ENCODE peak calls at places on chromosomes 11 and 22, in six cellular contexts. One of them, this sample, is unnamed.
A peak's percentile ranks its signal among the peaks of the same experiment; 100 is the strongest.

GRCh38 chr11:86896486-86896885 is 58.7 kb downstream of the FZD4 start:
- DNase-seq in tibial nerve: no peak
- DNase-seq in left ventricle myocardium inferior: no peak
- DNase-seq in K562: no peak
- DNase-seq in GM12878: no peak
- DNase-seq in suprapubic skin: no peak
- DNase-seq in this sample: no peak

GRCh38 chr11:8839306-8839956 is 71.6 kb upstream of the AKIP1 start:
- DNase-seq in K562: no peak
- DNase-seq in GM12878: no peak
- DNase-seq in suprapubic skin: no peak
- DNase-seq in left ventricle myocardium inferior: no peak
- DNase-seq in tibial nerve: no peak
- DNase-seq in this sample: no peak

GRCh38 chr22:43996170-43996980 is 27.7 kb upstream of the PARVB start:
- DNase-seq in tibial nerve: peak; percentile 23
- DNase-seq in K562: no peak
- DNase-seq in GM12878: peak; percentile 30
- DNase-seq in left ventricle myocardium inferior: peak; percentile 69
- DNase-seq in suprapubic skin: no peak
- DNase-seq in this sample: no peak

GRCh38 chr22:22578702-22579424 is 19.8 kb upstream of the PRAME start:
- DNase-seq in tibial nerve: peak; percentile 52
- DNase-seq in left ventricle myocardium inferior: peak; percentile 40
- DNase-seq in K562: peak; percentile 81
- DNase-seq in suprapubic skin: no peak
- DNase-seq in GM12878: no peak
- DNase-seq in this sample: no peak

GRCh38 chr22:24410110-24410856 is 17.1 kb upstream of the ADORA2A start:
- DNase-seq in GM12878: no peak
- DNase-seq in tibial nerve: no peak
- DNase-seq in left ventricle myocardium inferior: no peak
- DNase-seq in K562: no peak
- DNase-seq in suprapubic skin: no peak
- DNase-seq in this sample: no peak

GRCh38 chr22:33076368-33076767 is 18.2 kb upstream of the SYN3 start:
- DNase-seq in left ventricle myocardium inferior: no peak
- DNase-seq in K562: no peak
- DNase-seq in tibial nerve: no peak
- DNase-seq in suprapubic skin: no peak
- DNase-seq in GM12878: no peak
- DNase-seq in this sample: no peak

GRCh38 chr11:105236631-105237030 is 97.1 kb upstream of the CARD18 start:
- DNase-seq in K562: no peak
- DNase-seq in GM12878: no peak
- DNase-seq in left ventricle myocardium inferior: no peak
- DNase-seq in suprapubic skin: no peak
- DNase-seq in tibial nerve: no peak
- DNase-seq in this sample: no peak

GRCh38 chr22:22657712-22658111 is 13.3 kb downstream of the GGTLC2 start:
- DNase-seq in suprapubic skin: no peak
- DNase-seq in K562: no peak
- DNase-seq in left ventricle myocardium inferior: no peak
- DNase-seq in GM12878: no peak
- DNase-seq in tibial nerve: no peak
- DNase-seq in this sample: no peak

GRCh38 chr11:75325713-75326438 is 25.6 kb downstream of the ARRB1 start:
- DNase-seq in K562: peak; percentile 40
- DNase-seq in tibial nerve: peak; percentile 43
- DNase-seq in suprapubic skin: no peak
- DNase-seq in left ventricle myocardium inferior: peak; percentile 70
- DNase-seq in GM12878: no peak
- DNase-seq in this sample: peak; percentile 80

GRCh38 chr11:31340903-31341572 is 28.5 kb downstream of the DCDC1 start:
- DNase-seq in left ventricle myocardium inferior: no peak
- DNase-seq in tibial nerve: no peak
- DNase-seq in K562: peak; percentile 29
- DNase-seq in GM12878: no peak
- DNase-seq in suprapubic skin: no peak
- DNase-seq in this sample: no peak

GRCh38 chr11:95365346-95365745 is 134.3 kb upstream of the SESN3 start:
- DNase-seq in K562: no peak
- DNase-seq in left ventricle myocardium inferior: no peak
- DNase-seq in suprapubic skin: no peak
- DNase-seq in GM12878: no peak
- DNase-seq in tibial nerve: no peak
- DNase-seq in this sample: no peak

GRCh38 chr22:28833276-28833923 is 33.0 kb upstream of the XBP1 start:
- DNase-seq in tibial nerve: no peak
- DNase-seq in K562: no peak
- DNase-seq in GM12878: no peak
- DNase-seq in left ventricle myocardium inferior: no peak
- DNase-seq in suprapubic skin: no peak
- DNase-seq in this sample: no peak

GRCh38 chr11:96199563-96200025 is 143.4 kb downstream of the MAML2 start:
- DNase-seq in K562: no peak
- DNase-seq in tibial nerve: no peak
- DNase-seq in left ventricle myocardium inferior: no peak
- DNase-seq in GM12878: no peak
- DNase-seq in suprapubic skin: no peak
- DNase-seq in this sample: no peak

GRCh38 chr11:35235944-35236666 is 97.1 kb downstream of the CD44 start:
- DNase-seq in suprapubic skin: no peak
- DNase-seq in K562: no peak
- DNase-seq in tibial nerve: no peak
- DNase-seq in left ventricle myocardium inferior: no peak
- DNase-seq in GM12878: no peak
- DNase-seq in this sample: peak; percentile 66

GRCh38 chr11:78651136-78651775 is 76.6 kb upstream of the NARS2 start:
- DNase-seq in tibial nerve: no peak
- DNase-seq in suprapubic skin: no peak
- DNase-seq in left ventricle myocardium inferior: no peak
- DNase-seq in K562: no peak
- DNase-seq in GM12878: no peak
- DNase-seq in this sample: no peak

GRCh38 chr11:115606223-115607220 is 102.3 kb upstream of the CADM1 start:
- DNase-seq in GM12878: no peak
- DNase-seq in tibial nerve: no peak
- DNase-seq in K562: no peak
- DNase-seq in suprapubic skin: no peak
- DNase-seq in left ventricle myocardium inferior: peak; percentile 62
- DNase-seq in this sample: no peak

DNA sequence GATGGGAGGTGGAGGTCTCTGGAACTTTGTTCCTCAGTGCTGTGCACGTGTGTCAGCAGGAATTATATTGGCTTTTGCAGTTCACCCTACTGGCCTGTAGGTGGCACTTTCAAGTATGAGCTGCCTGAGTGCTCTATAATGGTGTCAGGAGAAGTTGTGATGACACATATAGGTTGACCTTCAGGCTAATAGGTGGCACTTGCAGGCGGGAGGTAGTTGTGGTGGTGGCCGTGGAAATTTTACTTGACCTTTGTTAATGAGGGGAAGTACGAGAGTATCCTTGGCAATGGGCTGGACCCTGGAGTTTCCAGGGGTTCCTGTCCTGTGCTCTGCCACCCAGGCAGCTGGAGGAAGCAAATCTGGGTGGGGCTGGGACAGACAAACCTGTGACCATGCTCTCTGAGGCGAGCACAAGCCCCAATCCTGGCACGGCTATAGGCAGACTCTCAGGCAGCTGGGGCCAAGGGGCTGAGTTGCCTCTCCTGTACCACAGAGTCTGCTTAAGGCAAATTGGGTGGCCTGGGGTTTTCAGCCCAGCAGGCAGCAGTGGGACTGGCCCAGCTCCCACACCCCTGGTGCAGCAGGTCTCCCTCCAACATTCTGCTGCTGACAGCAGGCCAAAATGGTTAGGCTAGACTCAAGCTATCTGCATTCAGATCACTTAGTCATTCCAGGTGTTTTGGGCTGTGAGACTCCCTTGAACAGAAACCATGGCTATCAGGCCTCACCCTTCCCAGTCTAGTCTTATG is 147.5 kb upstream of the CTSC start:
- DNase-seq in suprapubic skin: no peak
- DNase-seq in tibial nerve: no peak
- DNase-seq in K562: peak; percentile 70
- DNase-seq in GM12878: peak; percentile 27
- DNase-seq in left ventricle myocardium inferior: no peak
- DNase-seq in this sample: no peak
- TF ChIP-seq CTCF in suprapubic skin: peak; percentile 68
- TF ChIP-seq CTCF in tibial nerve: peak; percentile 36
- TF ChIP-seq CTCF in K562: peak; percentile 85
- TF ChIP-seq CTCF in GM12878: peak; percentile 79
- TF ChIP-seq CTCF in left ventricle myocardium inferior: peak; percentile 59
- TF ChIP-seq CTCF in this sample: peak; percentile 51

DNA sequence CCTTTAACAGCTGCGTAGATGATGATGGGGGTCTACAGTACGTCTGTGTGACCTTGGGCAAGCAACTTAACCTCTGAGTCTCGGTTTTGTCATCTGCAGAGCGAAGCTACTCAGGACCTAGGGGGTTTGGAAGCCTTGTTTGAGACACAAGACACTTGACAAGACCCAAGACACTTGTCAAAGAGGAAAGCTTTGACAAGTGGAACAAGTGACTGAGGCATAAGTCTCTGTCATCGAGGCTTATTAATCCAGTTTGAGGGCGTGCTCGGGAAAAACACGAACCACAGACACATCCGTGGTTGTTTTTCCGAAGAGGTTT is 732 bp upstream of the PC start:
- DNase-seq in suprapubic skin: no peak
- DNase-seq in K562: no peak
- DNase-seq in GM12878: no peak
- DNase-seq in left ventricle myocardium inferior: no peak
- DNase-seq in tibial nerve: no peak
- DNase-seq in this sample: no peak
- H3K4me3 ChIP-seq in suprapubic skin: peak overlapping the region; percentile 86
- H3K4me3 ChIP-seq in K562: peak overlapping the region; percentile 20
- H3K4me3 ChIP-seq in GM12878: no peak overlapping the region
- H3K4me3 ChIP-seq in left ventricle myocardium inferior: peak overlapping the region; percentile 77
- H3K4me3 ChIP-seq in tibial nerve: peak overlapping the region; percentile 21
- H3K4me3 ChIP-seq in this sample: peak overlapping the region; percentile 5

GRCh38 chr11:65428578-65429068 is 6.0 kb downstream of the NEAT1 start:
- DNase-seq in left ventricle myocardium inferior: no peak
- DNase-seq in GM12878: no peak
- DNase-seq in tibial nerve: no peak
- DNase-seq in K562: no peak
- DNase-seq in suprapubic skin: peak; percentile 67
- DNase-seq in this sample: no peak
- H3K27ac ChIP-seq in left ventricle myocardium inferior: peak overlapping the region; percentile 100
- H3K27ac ChIP-seq in GM12878: peak overlapping the region; percentile 100
- H3K27ac ChIP-seq in tibial nerve: peak overlapping the region; percentile 99
- H3K27ac ChIP-seq in K562: peak overlapping the region; percentile 98
- H3K27ac ChIP-seq in suprapubic skin: peak overlapping the region; percentile 98
- H3K27ac ChIP-seq in this sample: peak overlapping the region; percentile 97

GRCh38 chr11:112588252-112588668 is 327.6 kb upstream of the PLET1 start:
- DNase-seq in left ventricle myocardium inferior: peak; percentile 35
- DNase-seq in GM12878: peak; percentile 40
- DNase-seq in tibial nerve: peak; percentile 35
- DNase-seq in K562: peak; percentile 58
- DNase-seq in suprapubic skin: no peak
- DNase-seq in this sample: no peak
- TF ChIP-seq CTCF in left ventricle myocardium inferior: peak; percentile 80
- TF ChIP-seq CTCF in GM12878: peak; percentile 62
- TF ChIP-seq CTCF in tibial nerve: peak; percentile 73
- TF ChIP-seq CTCF in K562: peak; percentile 55
- TF ChIP-seq CTCF in suprapubic skin: peak; percentile 44
- TF ChIP-seq CTCF in this sample: peak; percentile 83

GRCh38 chr11:18578975-18579598 is 9.4 kb downstream of the UEVLD start:
- DNase-seq in left ventricle myocardium inferior: no peak
- DNase-seq in tibial nerve: no peak
- DNase-seq in suprapubic skin: no peak
- DNase-seq in K562: peak; percentile 20
- DNase-seq in GM12878: no peak
- DNase-seq in this sample: no peak
- H3K4me3 ChIP-seq in left ventricle myocardium inferior: no peak overlapping the region
- H3K4me3 ChIP-seq in tibial nerve: no peak overlapping the region
- H3K4me3 ChIP-seq in suprapubic skin: no peak overlapping the region
- H3K4me3 ChIP-seq in K562: no peak overlapping the region
- H3K4me3 ChIP-seq in GM12878: peak overlapping the region; percentile 36
- H3K4me3 ChIP-seq in this sample: no peak overlapping the region

DNA sequence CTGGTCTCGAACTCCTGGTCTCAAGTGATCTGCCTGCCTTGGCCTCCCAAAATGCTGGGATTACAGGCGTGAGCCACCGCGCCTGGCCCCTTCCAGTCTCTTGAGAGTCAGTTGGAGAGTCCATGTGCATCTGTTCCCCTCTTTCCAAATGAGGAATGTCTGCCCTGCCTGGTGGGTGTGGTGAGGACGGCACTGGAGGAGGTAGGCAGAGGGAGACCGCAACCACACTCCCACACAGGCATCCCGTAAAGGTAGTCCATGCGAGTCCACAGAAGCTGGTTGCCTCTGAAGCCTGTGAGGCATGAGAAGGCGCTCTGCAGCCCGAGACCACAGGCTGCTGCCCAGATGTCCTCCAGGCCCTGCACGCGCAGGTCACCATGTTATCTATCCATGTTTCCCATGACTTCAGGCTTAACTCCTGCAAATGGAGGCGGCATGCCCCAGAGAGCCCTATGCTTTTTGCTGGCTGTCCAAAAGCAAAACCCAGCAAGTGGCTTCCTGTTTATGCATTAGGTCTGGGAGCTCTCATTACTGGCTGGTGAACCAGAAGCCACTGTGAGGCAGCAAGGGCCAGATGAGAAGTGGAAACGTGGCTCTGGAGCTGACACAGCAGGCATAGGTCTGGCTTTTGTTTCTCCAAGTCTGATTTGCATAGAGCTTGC is 43.4 kb downstream of the GRIK4 start:
- DNase-seq in GM12878: no peak
- DNase-seq in left ventricle myocardium inferior: no peak
- DNase-seq in suprapubic skin: no peak
- DNase-seq in tibial nerve: no peak
- DNase-seq in K562: no peak
- DNase-seq in this sample: no peak
- H3K27ac ChIP-seq in GM12878: no peak overlapping the region
- H3K27ac ChIP-seq in left ventricle myocardium inferior: no peak overlapping the region
- H3K27ac ChIP-seq in suprapubic skin: no peak overlapping the region
- H3K27ac ChIP-seq in tibial nerve: no peak overlapping the region
- H3K27ac ChIP-seq in K562: no peak overlapping the region
- H3K27ac ChIP-seq in this sample: no peak overlapping the region

GRCh38 chr22:39462443-39463147 is 5.8 kb downstream of the MGAT3 start:
- DNase-seq in tibial nerve: no peak
- DNase-seq in K562: peak; percentile 75
- DNase-seq in left ventricle myocardium inferior: peak; percentile 63
- DNase-seq in GM12878: peak; percentile 62
- DNase-seq in suprapubic skin: no peak
- DNase-seq in this sample: no peak
- TF ChIP-seq CTCF in tibial nerve: no peak
- TF ChIP-seq CTCF in K562: peak; percentile 44
- TF ChIP-seq CTCF in left ventricle myocardium inferior: peak; percentile 55
- TF ChIP-seq CTCF in GM12878: no peak
- TF ChIP-seq CTCF in suprapubic skin: no peak
- TF ChIP-seq CTCF in this sample: no peak